ENCODE peak calls at places on chromosomes 12 and 14, in eight cellular contexts. A is mesenteric fat pad; M is transverse colon; G is mucosa of descending colon; S is A549; L is activated CD4-positive, alpha-beta T cell treated with anti-CD3 and anti-CD28 coated beads, Interleukin-2, amount 10 ng/mL, durations not matched to agents 7 days and 5 days; T is mammary epithelial cell; R is neural progenitor cell. P is an unnamed sample.

GRCh38 chr14:103594265-103594664 is 31.5 kb downstream of the COA8 start:
- DNase-seq in A (no peak), M (no peak), G (no peak), S (no peak), L (no peak), T (peak; percentile 93), R (peak; percentile 92), P (no peak)

GRCh38 chr14:34324363-34324795 is 137.7 kb downstream of the SPTSSA start:
- DNase-seq in A (no peak), M (peak; percentile 12), G (no peak), S (peak; percentile 58), L (peak; percentile 58), T (peak; percentile 5), R (peak; percentile 75), P (no peak)

GRCh38 chr14:103854822-103855733 is 7.7 kb upstream of the PPP1R13B start:
- DNase-seq in A (no peak), M (peak; percentile 59), G (peak; percentile 74), S (no peak), L (no peak), T (peak; percentile 23), R (peak; percentile 52), P (no peak)

GRCh38 chr12:63317880-63318279 is 166.9 kb upstream of the AVPR1A start:
- DNase-seq in A (no peak), M (no peak), G (no peak), S (no peak), L (no peak), T (no peak), R (no peak), P (no peak)

GRCh38 chr12:2625267-2625666 is 169.5 kb upstream of the FKBP4 start:
- DNase-seq in A (no peak), M (no peak), G (no peak), S (no peak), L (no peak), T (no peak), R (no peak), P (no peak)

GRCh38 chr12:131457028-131457310 is 253.9 kb upstream of the SFSWAP start:
- DNase-seq in A (no peak), M (no peak), G (no peak), S (no peak), L (no peak), T (no peak), R (no peak), P (no peak)

GRCh38 chr12:3658327-3659163 is 94.4 kb downstream of the CRACR2A start:
- DNase-seq in A (no peak), M (peak; percentile 42), G (peak; percentile 40), S (no peak), L (peak; percentile 50), T (peak; percentile 6), R (peak; percentile 76), P (no peak)

GRCh38 chr14:93042968-93043940 is 72.5 kb downstream of the ITPK1 start:
- DNase-seq in A (no peak), M (peak; percentile 92), G (peak; percentile 88), S (peak; percentile 95), L (no peak), T (peak; percentile 96), R (no peak), P (no peak)

GRCh38 chr12:124586756-124587155 is 19.3 kb upstream of the NCOR2 start:
- DNase-seq in A (no peak), M (no peak), G (no peak), S (no peak), L (no peak), T (no peak), R (no peak), P (no peak)

GRCh38 chr12:81381951-81382350 is 304.1 kb downstream of the ACSS3 start:
- DNase-seq in A (no peak), M (no peak), G (no peak), S (no peak), L (no peak), T (no peak), R (no peak), P (no peak)

GRCh38 chr14:51782412-51782811 is 78.0 kb upstream of the GNG2 start:
- DNase-seq in A (no peak), M (no peak), G (no peak), S (no peak), L (no peak), T (no peak), R (no peak), P (no peak)

GRCh38 chr14:104744484-104744883 is 8.5 kb upstream of the SIVA1 start:
- DNase-seq in A (no peak), M (no peak), G (no peak), S (no peak), L (no peak), T (no peak), R (no peak), P (no peak)

GRCh38 chr12:1644523-1645438 is 15.8 kb downstream of the WNT5B start:
- DNase-seq in A (no peak), M (peak; percentile 68), G (peak; percentile 66), S (no peak), L (no peak), T (peak; percentile 46), R (no peak), P (no peak)

GRCh38 chr14:74019743-74020142 is 594 bp downstream of the BBOF1 start:
- DNase-seq in A (no peak), M (no peak), G (no peak), S (peak; percentile 29), L (no peak), T (peak; percentile 16), R (peak; percentile 11), P (no peak)

P was measured in T-helper 2 cell.